ENCODE peak calls at places on chromosomes 11 and 22, in five cellular contexts. F is A172; V is AG09319; A is heart left ventricle; O is naive thymus-derived CD8-positive, alpha-beta T cell. N is an unnamed sample.

GRCh38 chr22:41290262-41291221 is 4.6 kb upstream of the RANGAP1 start:
- DNase-seq in V (peak), F (peak), O (no peak), A (no peak), N (peak)

GRCh38 chr11:76627541-76628082 is 42.9 kb downstream of the LRRC32 start:
- DNase-seq in V (no peak), F (no peak), A (no peak), O (no peak), N (no peak)

GRCh38 chr11:2399488-2400068 is 972 bp upstream of the TSSC4 start:
- DNase-seq in O (no peak), V (no peak), A (no peak), F (no peak), N (no peak)

GRCh38 chr11:26910192-26910591 is 83.7 kb upstream of the FIBIN start:
- DNase-seq in V (no peak), A (no peak), O (no peak), F (no peak), N (no peak)

GRCh38 chr11:69301491-69302401 is 7.8 kb downstream of the MYEOV start:
- DNase-seq in F (peak), A (peak), V (no peak), O (no peak), N (peak)

GRCh38 chr11:827861-828167 is at the start of gene CRACR2B:
- DNase-seq in O (no peak), A (no peak), V (no peak), F (no peak), N (no peak)

GRCh38 chr11:105960252-105961245 is 61.5 kb downstream of the MSANTD4 start:
- DNase-seq in A (peak), V (no peak), F (no peak), O (no peak), N (no peak)

GRCh38 chr22:29003975-29004646 is 57.5 kb downstream of the C22orf31 start:
- DNase-seq in A (no peak), O (no peak), V (no peak), F (no peak), N (no peak)

GRCh38 chr11:26964335-26964734 is 29.6 kb upstream of the FIBIN start:
- DNase-seq in F (peak), V (no peak), A (no peak), O (no peak), N (no peak)

GRCh38 chr11:92329644-92330043 is 105.0 kb downstream of the FAT3 start:
- DNase-seq in A (no peak), F (no peak), O (no peak), V (no peak), N (no peak)

GRCh38 chr11:127843483-127844396 is 743.6 kb downstream of the ETS1 start:
- DNase-seq in O (peak), F (peak), V (peak), A (peak), N (peak)

GRCh38 chr11:74460481-74461154 is 6.7 kb downstream of the KCNE3 start:
- DNase-seq in A (no peak), O (no peak), V (no peak), F (no peak), N (peak)

GRCh38 chr22:20573176-20573829 is 65.9 kb downstream of the MED15 start:
- DNase-seq in O (no peak), V (no peak), F (no peak), A (no peak), N (no peak)

GRCh38 chr22:44583854-44584253 is 85.8 kb upstream of the RTL6 start:
- DNase-seq in F (no peak), A (no peak), V (no peak), O (no peak), N (no peak)

GRCh38 chr11:64107300-64107699 is 58.6 kb downstream of the MACROD1 start:
- DNase-seq in A (no peak), V (no peak), O (no peak), F (no peak), N (no peak)

GRCh38 chr22:36211237-36211881 is 9.8 kb upstream of the APOL4 start:
- DNase-seq in V (no peak), F (peak), A (no peak), O (no peak), N (peak)

GRCh38 chr11:9566561-9567063 is 6.9 kb upstream of the WEE1 start:
- DNase-seq in F (peak), A (no peak), V (peak), O (no peak), N (no peak)

GRCh38 chr11:22263613-22264012 is 70.7 kb downstream of the ANO5 start:
- DNase-seq in F (no peak), O (no peak), A (no peak), V (no peak), N (no peak)

GRCh38 chr11:5345831-5346230 is 2.5 kb upstream of the OR51B5 start:
- DNase-seq in F (no peak), A (no peak), O (no peak), V (no peak), N (no peak)

GRCh38 chr11:129313588-129314288 is 61.9 kb upstream of the BARX2 start:
- DNase-seq in V (peak), F (no peak), A (no peak), O (no peak), N (no peak)

GRCh38 chr11:125348704-125349635 is 147.1 kb downstream of the FEZ1 start:
- DNase-seq in F (no peak), V (no peak), O (peak), A (peak), N (peak)

GRCh38 chr11:103803062-103803461 is 233.4 kb upstream of the DDI1 start:
- DNase-seq in O (no peak), F (no peak), A (no peak), V (no peak), N (peak)

GRCh38 chr11:62572431-62572830 is 1.3 kb downstream of the EEF1G start:
- DNase-seq in O (no peak), A (no peak), F (no peak), V (no peak), N (no peak)

GRCh38 chr11:82924522-82925224 is 23.1 kb downstream of the DDIAS start:
- DNase-seq in O (no peak), A (no peak), F (no peak), V (no peak), N (no peak)

GRCh38 chr22:31248138-31248745 is 36.1 kb downstream of the LIMK2 start:
- DNase-seq in V (peak), O (peak), F (peak), A (peak), N (peak)

GRCh38 chr11:76824083-76824939 is 36.4 kb upstream of the ACER3 start:
- DNase-seq in V (no peak), F (peak), A (no peak), O (no peak), N (peak)

GRCh38 chr22:43998865-43999264 is 25.2 kb upstream of the PARVB start:
- DNase-seq in F (no peak), O (no peak), A (peak), V (no peak), N (no peak)

GRCh38 chr11:69249641-69250502 is 44.1 kb upstream of the MYEOV start:
- DNase-seq in F (no peak), A (no peak), V (no peak), O (no peak), N (no peak)

GRCh38 chr11:86800076-86800955 is at the start of gene PRSS23:
- DNase-seq in F (no peak), V (peak), A (peak), O (no peak), N (peak)

N was measured in endothelial cell of umbilical vein.